ENCODE peak calls at places on chromosomes 12 and 14, in ten cellular contexts. I is OCI-LY7; C is Calu3; G is keratinocyte; J is body of pancreas; Y is cardiac fibroblast; E is CD8-positive, alpha-beta T cell; L is HCT116; H is AG09319; K is AG09309. W is an unnamed sample.

GRCh38 chr12:123026094-123026853 is 45.8 kb downstream of the ARL6IP4 start:
- DNase-seq in I (no peak), C (no peak), G (no peak), J (no peak), Y (no peak), E (no peak), L (no peak), H (no peak), K (no peak), W (no peak)

GRCh38 chr12:24711056-24711455 is 237.8 kb downstream of the BCAT1 start:
- DNase-seq in I (no peak), C (no peak), G (no peak), J (no peak), Y (no peak), E (no peak), L (no peak), H (no peak), K (no peak), W (no peak)

GRCh38 chr14:102491366-102491765 is 18.2 kb downstream of the ANKRD9 start:
- DNase-seq in I (no peak), C (no peak), G (no peak), J (no peak), Y (no peak), E (no peak), L (no peak), H (no peak), K (no peak), W (no peak)

GRCh38 chr12:46950116-46950515 is 124.3 kb upstream of the SLC38A4 start:
- DNase-seq in I (no peak), C (no peak), G (no peak), J (no peak), Y (no peak), E (no peak), L (no peak), H (no peak), K (no peak), W (no peak)

GRCh38 chr12:130958557-130959140 is 4.9 kb downstream of the ADGRD1 start:
- DNase-seq in I (no peak), C (no peak), G (no peak), J (no peak), Y (no peak), E (no peak), L (no peak), H (no peak), K (no peak), W (no peak)

GRCh38 chr12:101671157-101671791 is 26.2 kb upstream of the CHPT1 start:
- DNase-seq in I (peak), C (peak), G (no peak), J (peak), Y (no peak), E (peak), L (no peak), H (no peak), K (no peak), W (no peak)

GRCh38 chr12:132695431-132695830 is 8.0 kb downstream of the PXMP2 start:
- DNase-seq in I (no peak), C (no peak), G (no peak), J (no peak), Y (no peak), E (no peak), L (no peak), H (no peak), K (no peak), W (no peak)

GRCh38 chr12:100151769-100152168 is 9.1 kb upstream of the BLTP3B start:
- DNase-seq in I (no peak), C (no peak), G (no peak), J (no peak), Y (no peak), E (no peak), L (no peak), H (no peak), K (no peak), W (no peak)

GRCh38 chr12:96112733-96113132 is 77.3 kb upstream of the LTA4H start:
- DNase-seq in I (no peak), C (peak), G (no peak), J (peak), Y (no peak), E (no peak), L (no peak), H (no peak), K (no peak), W (no peak)

GRCh38 chr12:3236345-3237153 is 159.4 kb downstream of the TSPAN9 start:
- DNase-seq in I (peak), C (peak), G (no peak), J (no peak), Y (peak), E (no peak), L (peak), H (no peak), K (no peak), W (no peak)
- TF ChIP-seq CTCF in I (no peak), C (no peak), G (no peak), J (no peak), Y (no peak), E (no peak), L (no peak), H (no peak), K (no peak), W (no peak)

GRCh38 chr12:90945070-90945649 is 9.8 kb downstream of the CCER1 start:
- DNase-seq in I (peak), C (no peak), G (no peak), J (no peak), Y (peak), E (no peak), L (peak), H (no peak), K (no peak), W (no peak)
- TF ChIP-seq CTCF in I (peak), C (peak), G (peak), J (no peak), Y (peak), E (peak), L (peak), H (peak), K (peak), W (peak)

DNA sequence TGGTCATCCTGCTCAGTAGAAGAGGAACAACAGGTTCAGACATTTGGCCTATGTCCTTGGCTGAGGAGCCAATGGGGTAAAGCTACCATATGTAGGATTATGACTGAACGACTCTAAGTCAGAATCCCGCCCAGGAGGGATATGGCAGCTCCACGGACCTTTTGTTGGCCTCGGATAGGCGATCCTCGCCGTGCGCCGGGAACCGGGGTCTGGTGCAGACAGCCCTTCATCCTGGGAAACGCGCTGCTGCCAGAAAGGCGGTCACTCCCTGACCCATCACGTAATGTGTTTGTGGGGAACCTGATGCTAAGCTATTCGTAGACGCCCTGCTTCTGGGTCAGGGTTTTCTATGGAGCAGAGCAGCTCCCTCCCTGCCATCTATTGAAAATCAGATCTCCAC is 178.9 kb upstream of the ALG10B start:
- DNase-seq in I (no peak), C (no peak), G (no peak), J (no peak), Y (no peak), E (no peak), L (no peak), H (no peak), K (no peak), W (no peak)
- TF ChIP-seq CTCF in I (no peak), C (no peak), G (no peak), J (no peak), Y (no peak), E (no peak), L (no peak), H (no peak), K (no peak), W (no peak)

GRCh38 chr12:15227004-15227679 is 5.9 kb upstream of the RERG start:
- DNase-seq in I (peak), C (peak), G (no peak), J (peak), Y (peak), E (no peak), L (peak), H (peak), K (peak), W (no peak)
- TF ChIP-seq CTCF in I (peak), C (peak), G (peak), J (no peak), Y (peak), E (peak), L (peak), H (peak), K (peak), W (peak)

GRCh38 chr14:34064349-34064748 is 113.5 kb upstream of the EGLN3 start:
- DNase-seq in I (no peak), C (no peak), G (peak), J (peak), Y (peak), E (no peak), L (no peak), H (no peak), K (no peak), W (peak)
- TF ChIP-seq CTCF in I (no peak), C (no peak), G (peak), J (no peak), Y (no peak), E (no peak), L (no peak), H (peak), K (no peak), W (peak)

W was measured in astrocyte of the cerebellum.